ENCODE peak calls at places on chromosomes 12 and 14, in four cellular contexts. F is K562, C is HL-60, X is GM12878. Q is an unnamed sample.

GRCh38 chr14:103657466-103657865 is 28.5 kb downstream of the KLC1 start:
- DNase-seq in F (no peak), X (no peak), C (no peak), Q (no peak)

GRCh38 chr12:48827513-48828096 is 9.3 kb downstream of the CACNB3 start:
- DNase-seq in X (no peak), C (no peak), F (no peak), Q (no peak)

GRCh38 chr14:58362798-58363412 is 32.8 kb upstream of the TOMM20L start:
- DNase-seq in F (peak), C (peak), X (no peak), Q (no peak)

GRCh38 chr12:6903712-6904111 is 910 bp upstream of the LRRC23 start:
- DNase-seq in X (no peak), C (no peak), F (no peak), Q (no peak)

GRCh38 chr12:67996347-67996746 is 7.1 kb downstream of the IFNG-AS1 start:
- DNase-seq in X (no peak), C (no peak), F (no peak), Q (no peak)

GRCh38 chr12:56955631-56956256 is 1.7 kb downstream of the RDH16 start:
- DNase-seq in C (no peak), F (peak), X (no peak), Q (no peak)

GRCh38 chr14:69242311-69243224 is 17.4 kb upstream of the GALNT16 start:
- DNase-seq in F (peak), X (peak), C (no peak), Q (peak)

GRCh38 chr12:356276-356988 is 32.7 kb downstream of the KDM5A start:
- DNase-seq in F (no peak), C (no peak), X (no peak), Q (no peak)

GRCh38 chr12:110765144-110765543 is 22.5 kb upstream of the PPP1CC start:
- DNase-seq in C (no peak), F (no peak), X (no peak), Q (no peak)

GRCh38 chr14:20662968-20663731 is 21.2 kb upstream of the RNASE4 start:
- DNase-seq in C (peak), X (peak), F (peak), Q (peak)

GRCh38 chr12:64618953-64619590 is 8.8 kb downstream of the RASSF3 start:
- DNase-seq in F (peak), X (peak), C (peak), Q (no peak)

GRCh38 chr14:60092516-60092915 is 793 bp downstream of the PCNX4 start:
- DNase-seq in F (peak), C (no peak), X (no peak), Q (no peak)

GRCh38 chr14:52790011-52790755 is 1.2 kb downstream of the GNPNAT1 start:
- DNase-seq in X (no peak), C (no peak), F (peak), Q (no peak)
- TF ChIP-seq SPI1 in X (no peak), C (no peak), F (no peak), Q (no peak)

GRCh38 chr12:13220848-13221247 is 24.3 kb downstream of the EMP1 start:
- DNase-seq in C (no peak), X (no peak), F (no peak), Q (no peak)

GRCh38 chr12:13219320-13219719 is 22.8 kb downstream of the EMP1 start:
- DNase-seq in F (no peak), X (no peak), C (no peak), Q (no peak)

GRCh38 chr12:13223941-13224340 is 27.4 kb downstream of the EMP1 start:
- DNase-seq in F (no peak), C (no peak), X (no peak), Q (no peak)

GRCh38 chr12:13223176-13223806 is 26.8 kb downstream of the EMP1 start:
- DNase-seq in F (no peak), C (no peak), X (no peak), Q (no peak)

GRCh38 chr12:13222076-13222475 is 25.6 kb downstream of the EMP1 start:
- DNase-seq in X (no peak), F (no peak), C (no peak), Q (no peak)
- TF ChIP-seq SPI1 in X (no peak), F (no peak), C (no peak), Q (no peak)

GRCh38 chr12:130601327-130601726 is 114.8 kb downstream of the RIMBP2 start:
- DNase-seq in F (no peak), C (no peak), X (no peak), Q (no peak)

GRCh38 chr12:130602251-130602650 is 113.8 kb downstream of the RIMBP2 start:
- DNase-seq in C (no peak), X (no peak), F (no peak), Q (no peak)

GRCh38 chr12:130608132-130608531 is 108.0 kb downstream of the RIMBP2 start:
- DNase-seq in C (no peak), X (no peak), F (no peak), Q (no peak)

GRCh38 chr12:130606245-130606644 is 109.9 kb downstream of the RIMBP2 start:
- DNase-seq in C (no peak), X (no peak), F (no peak), Q (no peak)

GRCh38 chr12:130603566-130603965 is 112.5 kb downstream of the RIMBP2 start:
- DNase-seq in C (no peak), F (no peak), X (no peak), Q (no peak)
- TF ChIP-seq SPI1 in C (no peak), F (no peak), X (no peak), Q (no peak)

GRCh38 chr14:66074546-66074945 is 411.6 kb upstream of the CCDC196 start:
- DNase-seq in X (no peak), F (no peak), C (no peak), Q (no peak)
- TF ChIP-seq SPI1 in X (no peak), F (no peak), C (no peak), Q (no peak)

DNA sequence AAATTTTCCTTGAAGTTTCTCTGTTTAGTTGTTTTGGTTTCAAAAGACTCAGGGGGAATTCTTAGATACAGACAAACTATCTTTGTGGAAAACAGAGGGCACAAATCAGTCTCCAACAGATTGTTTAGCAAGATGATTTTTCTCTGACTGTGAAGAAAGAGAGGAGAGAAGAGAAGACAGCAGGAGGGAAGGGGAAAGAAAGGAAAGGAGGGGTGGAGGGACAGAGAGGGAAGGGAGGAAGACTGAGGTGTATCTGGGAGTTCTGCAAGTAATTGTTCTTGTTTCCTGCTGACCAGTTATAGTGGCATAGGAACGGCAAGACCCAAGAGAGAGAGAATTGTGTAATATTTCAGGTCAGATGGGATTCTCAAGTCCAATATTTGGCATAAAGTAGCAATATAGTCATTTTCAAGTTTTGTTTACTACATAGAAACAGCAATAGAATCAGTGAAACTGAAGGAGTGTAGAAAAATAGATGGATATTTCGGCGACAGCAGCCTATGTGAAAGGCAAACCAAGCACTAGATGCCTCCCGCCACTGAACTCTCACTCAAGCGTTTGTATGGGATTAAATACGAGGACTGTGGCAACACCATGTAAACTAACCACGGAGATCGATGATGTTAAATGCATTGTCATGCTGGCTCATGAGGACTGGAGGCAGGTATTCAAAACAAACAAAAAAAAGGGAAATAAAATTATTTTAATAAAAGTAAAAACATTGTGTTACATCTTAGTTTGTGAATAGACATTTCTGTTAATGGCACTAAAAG is 342.5 kb downstream of the SLC16A7 start:
- DNase-seq in X (no peak), F (no peak), C (no peak), Q (no peak)
- TF ChIP-seq SPI1 in X (no peak), F (no peak), C (no peak), Q (no peak)

GRCh38 chr12:102232446-102232845 is 34.8 kb upstream of the PMCH start:
- DNase-seq in X (no peak), F (no peak), C (no peak), Q (no peak)
- TF ChIP-seq SPI1 in X (no peak), F (no peak), C (no peak), Q (no peak)

DNA sequence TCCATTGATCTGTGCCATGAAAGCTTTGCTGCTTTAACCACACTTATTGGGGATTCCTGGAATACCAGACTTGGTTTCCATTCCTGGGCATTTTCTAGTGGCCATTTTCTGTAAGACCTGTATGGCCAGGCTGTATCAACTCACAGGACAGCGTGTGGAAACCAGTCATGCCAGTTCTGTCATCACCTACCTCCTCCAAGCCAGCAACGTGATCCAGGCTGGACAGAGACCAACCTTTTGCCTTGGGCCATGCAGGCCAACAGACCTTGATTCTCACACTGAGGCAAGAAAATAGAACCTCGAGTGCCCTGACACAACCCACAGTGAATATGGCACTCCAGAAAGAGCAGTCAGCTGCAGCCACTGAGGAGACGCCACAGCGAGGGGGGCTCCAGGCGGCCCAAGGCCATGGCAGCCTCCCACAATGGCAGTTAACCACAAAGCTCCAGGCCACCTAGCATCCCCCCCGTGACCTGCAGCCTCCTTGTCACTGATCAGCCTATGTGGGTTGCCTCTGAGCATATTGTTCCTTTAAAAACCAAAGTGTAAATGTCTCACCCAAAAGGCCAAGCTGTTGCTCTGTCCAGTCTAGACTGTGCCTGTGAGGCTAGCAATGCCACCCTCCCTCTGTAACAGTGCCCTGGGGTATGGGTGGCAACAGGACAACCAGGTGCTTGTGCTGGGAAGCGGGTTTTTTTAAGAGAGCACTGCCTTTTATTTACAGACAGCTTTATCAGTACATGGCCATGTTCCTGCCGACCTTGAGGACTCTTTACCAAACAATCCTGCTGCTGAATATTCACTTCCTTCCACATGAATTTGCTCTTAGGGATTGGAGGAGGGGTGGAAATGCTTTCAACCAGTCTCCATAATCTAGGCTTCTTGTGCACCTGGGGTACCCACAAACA is 168.7 kb upstream of the HIF1A start:
- DNase-seq in C (no peak), F (no peak), X (no peak), Q (no peak)
- TF ChIP-seq SPI1 in C (no peak), F (no peak), X (no peak), Q (no peak)

GRCh38 chr12:75868501-75868900 is 163.1 kb downstream of the PHLDA1 start:
- DNase-seq in F (no peak), C (no peak), X (no peak), Q (no peak)
- TF ChIP-seq SPI1 in F (no peak), C (no peak), X (no peak), Q (no peak)